ENCODE peak calls at places on chromosome 10, in seven cellular contexts. B is cardiac muscle cell, P is A673, T is fibroblast of lung, E is heart right ventricle, D is stomach, V is Panc1. U is an unnamed sample.

GRCh38 chr10:86815035-86815617 is 58.7 kb downstream of the BMPR1A start:
- DNase-seq in V (no peak), D (no peak), B (no peak), E (no peak), T (peak; percentile 63), P (no peak), U (no peak)

GRCh38 chr10:21724695-21725371 is 190.8 kb downstream of the MLLT10 start:
- DNase-seq in D (peak; percentile 73), V (peak; percentile 28), B (peak; percentile 97), E (peak; percentile 47), T (peak; percentile 99), P (peak; percentile 99), U (peak; percentile 89)

GRCh38 chr10:61961278-61961677 is 59.8 kb downstream of the ARID5B start:
- DNase-seq in E (no peak), P (no peak), T (no peak), D (no peak), V (no peak), B (no peak), U (no peak)

GRCh38 chr10:49579621-49580020 is 30.5 kb upstream of the SLC18A3 start:
- DNase-seq in D (no peak), V (no peak), T (peak; percentile 82), P (peak; percentile 38), E (no peak), B (no peak), U (no peak)

GRCh38 chr10:114711487-114712250 is 53.6 kb upstream of the ABLIM1 start:
- DNase-seq in T (no peak), D (no peak), E (no peak), B (no peak), V (no peak), P (no peak), U (no peak)

GRCh38 chr10:13717571-13717935 is 130.8 kb downstream of the PRPF18 start:
- DNase-seq in E (no peak), B (no peak), D (no peak), P (no peak), T (no peak), V (no peak), U (no peak)

GRCh38 chr10:22321831-22322662 is 1.1 kb downstream of the BMI1 start:
- DNase-seq in P (no peak), B (peak; percentile 50), E (peak; percentile 45), D (no peak), T (no peak), V (no peak), U (peak; percentile 72)

GRCh38 chr10:73910764-73911552 is at the start of gene PLAU:
- DNase-seq in T (peak; percentile 39), V (no peak), P (peak; percentile 55), B (peak; percentile 69), E (peak; percentile 68), D (peak; percentile 44), U (no peak)

GRCh38 chr10:100827819-100828743 is 82.7 kb downstream of the PAX2 start:
- DNase-seq in D (peak; percentile 55), V (no peak), P (peak; percentile 24), E (peak; percentile 35), B (peak; percentile 84), T (peak; percentile 3), U (peak; percentile 64)

GRCh38 chr10:9504227-9504626 is 1449.7 kb downstream of the GATA3 start:
- DNase-seq in B (no peak), T (no peak), V (no peak), P (no peak), E (no peak), D (no peak), U (no peak)

GRCh38 chr10:62433181-62433692 is 59.1 kb downstream of the ZNF365 start:
- DNase-seq in V (peak; percentile 69), D (no peak), P (peak; percentile 57), B (no peak), T (peak; percentile 99), E (no peak), U (no peak)

GRCh38 chr10:15817407-15818046 is 42.8 kb downstream of the MINDY3 start:
- DNase-seq in B (peak; percentile 53), P (no peak), E (no peak), D (no peak), V (no peak), T (peak; percentile 57), U (no peak)

GRCh38 chr10:71581376-71581775 is 138.2 kb downstream of the C10orf105 start:
- DNase-seq in E (no peak), P (no peak), T (no peak), D (no peak), B (no peak), V (no peak), U (no peak)

GRCh38 chr10:70912556-70912955 is 24.2 kb upstream of the PCBD1 start:
- DNase-seq in P (no peak), T (no peak), E (no peak), D (no peak), V (no peak), B (no peak), U (no peak)

GRCh38 chr10:33791295-33791694 is 456.8 kb upstream of the NRP1 start:
- DNase-seq in D (no peak), T (peak; percentile 54), E (no peak), V (no peak), P (no peak), B (no peak), U (no peak)

GRCh38 chr10:2772791-2773644 is 294.3 kb upstream of the PFKP start:
- DNase-seq in P (no peak), T (no peak), B (no peak), E (no peak), V (no peak), D (no peak), U (no peak)

GRCh38 chr10:77391605-77392235 is 245.9 kb downstream of the KCNMA1 start:
- DNase-seq in V (peak; percentile 67), T (peak; percentile 79), P (peak; percentile 86), B (peak; percentile 86), E (peak; percentile 60), D (peak; percentile 78), U (peak; percentile 80)

GRCh38 chr10:48289652-48290238 is 15.2 kb upstream of the FRMPD2 start:
- DNase-seq in D (peak; percentile 66), T (peak; percentile 33), B (peak; percentile 85), E (peak; percentile 54), P (peak; percentile 72), V (peak; percentile 60), U (no peak)

GRCh38 chr10:14022052-14022451 is 308.7 kb downstream of the FRMD4A start:
- DNase-seq in P (no peak), V (no peak), T (no peak), D (no peak), B (no peak), E (no peak), U (no peak)

GRCh38 chr10:96287392-96288105 is 16.2 kb upstream of the BLNK start:
- DNase-seq in P (no peak), D (peak; percentile 35), E (no peak), T (peak; percentile 6), V (no peak), B (peak; percentile 18), U (no peak)

GRCh38 chr10:44935201-44935960 is 24.2 kb upstream of the RASSF4 start:
- DNase-seq in E (peak; percentile 67), T (peak; percentile 98), D (no peak), B (no peak), P (no peak), V (no peak), U (no peak)

GRCh38 chr10:122861724-122862161 is 16.1 kb upstream of the CUZD1 start:
- DNase-seq in T (peak; percentile 68), E (no peak), D (no peak), V (no peak), B (no peak), P (no peak), U (no peak)

GRCh38 chr10:122863796-122864592 is 15.4 kb downstream of the FAM24B start:
- DNase-seq in P (no peak), D (no peak), E (no peak), V (no peak), T (no peak), B (no peak), U (no peak)

GRCh38 chr10:122863216-122863615 is 16.2 kb downstream of the FAM24B start:
- DNase-seq in B (no peak), P (no peak), V (no peak), D (no peak), T (no peak), E (no peak), U (no peak)

GRCh38 chr10:122859527-122859926 is 13.9 kb upstream of the CUZD1 start:
- DNase-seq in E (no peak), B (no peak), V (no peak), T (no peak), P (no peak), D (no peak), U (no peak)

GRCh38 chr10:122864901-122865300 is 14.5 kb downstream of the FAM24B start:
- DNase-seq in E (no peak), P (no peak), D (no peak), B (no peak), V (no peak), T (peak; percentile 63), U (no peak)
- H3K4me1 ChIP-seq in E (no peaks in the 10 kb centered on the region), P (no peaks in the 10 kb centered on the region), D (no peaks in the 10 kb centered on the region), B (no peaks in the 10 kb centered on the region), V (peaks cover 25% of the 10 kb centered on the region), T (peaks cover 13% of the 10 kb centered on the region), U (no peaks in the 10 kb centered on the region)

GRCh38 chr10:68829952-68830351 is 2.6 kb downstream of the STOX1 start:
- DNase-seq in V (no peak), T (no peak), B (no peak), E (no peak), D (no peak), P (no peak), U (no peak)
- H3K4me3 ChIP-seq in V (no peak overlapping the region), T (no peak overlapping the region), B (no peak overlapping the region), E (no peak overlapping the region), D (no peak overlapping the region), P (no peak overlapping the region), U (no peak overlapping the region)

GRCh38 chr10:132570771-132571564 is 33.4 kb downstream of the INPP5A start:
- DNase-seq in D (peak; percentile 66), B (no peak), T (no peak), V (no peak), P (no peak), E (no peak), U (no peak)

GRCh38 chr10:132574288-132574687 is 36.7 kb downstream of the INPP5A start:
- DNase-seq in T (no peak), E (no peak), D (no peak), V (no peak), P (no peak), B (no peak), U (no peak)

GRCh38 chr10:132570265-132570664 is 32.7 kb downstream of the INPP5A start:
- DNase-seq in T (no peak), V (no peak), P (no peak), D (no peak), E (no peak), B (no peak), U (peak; percentile 70)

GRCh38 chr10:132572545-132572937 is 35.0 kb downstream of the INPP5A start:
- DNase-seq in P (no peak), D (no peak), T (peak; percentile 36), B (peak; percentile 74), E (no peak), V (peak; percentile 56), U (no peak)

GRCh38 chr10:132571565-132572544 is 34.3 kb downstream of the INPP5A start:
- DNase-seq in D (peak; percentile 66), T (peak; percentile 90), E (no peak), V (peak; percentile 79), B (peak; percentile 25), P (peak; percentile 64), U (peak; percentile 81)
- H3K27ac ChIP-seq in D (peak overlapping the region; percentile 54), T (no peak overlapping the region), E (peak overlapping the region; percentile 41), V (peak overlapping the region; percentile 90), B (peak overlapping the region; percentile 23), P (no peak overlapping the region), U (no peak overlapping the region)

DNA sequence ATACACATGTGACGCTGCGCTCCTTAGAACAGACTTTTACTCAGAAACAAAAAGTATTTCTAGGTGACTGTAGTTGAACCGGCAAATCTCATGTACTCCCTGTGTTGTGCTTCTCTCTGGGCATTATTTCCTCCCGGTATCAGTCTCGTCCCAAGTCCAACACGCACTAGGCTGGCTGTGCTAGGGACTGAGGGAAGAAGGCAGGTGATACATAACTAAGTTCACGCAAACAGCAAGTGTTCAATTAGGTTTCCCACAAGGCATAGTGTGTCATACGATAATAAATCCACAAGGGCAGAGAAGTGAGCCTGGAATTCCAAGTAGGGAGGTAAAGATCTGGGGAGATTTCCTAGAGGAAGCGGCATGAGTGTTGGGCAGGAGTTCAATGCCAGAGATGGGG is 20.4 kb downstream of the FAM53B start:
- DNase-seq in B (no peak), V (no peak), T (no peak), P (no peak), D (no peak), E (no peak), U (no peak)
- H3K4me1 ChIP-seq in B (peaks cover 21% of the 10 kb centered on the region), V (peaks cover 30% of the 10 kb centered on the region), T (peaks cover 5% of the 10 kb centered on the region), P (peaks cover 8% of the 10 kb centered on the region), D (peaks cover 97% of the 10 kb centered on the region), E (peaks cover 100% of the 10 kb centered on the region), U (peaks cover 95% of the 10 kb centered on the region)